ENCODE peak calls at places on chromosomes 1 and 21, in five cellular contexts. T, C, Q, A and M are unnamed samples.

GRCh38 chr1:173122958-173123852 is 72.5 kb upstream of the TNFSF18 start:
- DNase-seq in A (peak; percentile 79), Q (peak; percentile 75), C (peak; percentile 30), T (peak; percentile 78), M (peak; percentile 16)

GRCh38 chr1:15038232-15039016 is 115.1 kb upstream of the TMEM51 start:
- DNase-seq in Q (no peak), A (no peak), C (no peak), T (no peak), M (no peak)

GRCh38 chr1:192962901-192963300 is 96.3 kb downstream of the UCHL5 start:
- DNase-seq in Q (no peak), A (no peak), C (no peak), T (no peak), M (no peak)

GRCh38 chr1:184191181-184191601 is 139.7 kb downstream of the TSEN15 start:
- DNase-seq in A (peak; percentile 11), Q (no peak), C (no peak), T (peak; percentile 78), M (no peak)

GRCh38 chr1:28160677-28161328 is 15.7 kb downstream of the PTAFR start:
- DNase-seq in Q (no peak), A (no peak), T (no peak), C (no peak), M (no peak)

GRCh38 chr1:206895320-206895719 is 1.9 kb upstream of the IL24 start:
- DNase-seq in T (no peak), C (no peak), Q (no peak), A (peak; percentile 21), M (no peak)

GRCh38 chr21:36104306-36105300 is 30.3 kb upstream of the CBR3 start:
- DNase-seq in C (peak; percentile 33), T (peak; percentile 55), Q (peak; percentile 51), A (no peak), M (no peak)

GRCh38 chr1:153542956-153543737 is 2.4 kb upstream of the S100A5 start:
- DNase-seq in Q (no peak), T (no peak), A (no peak), C (no peak), M (no peak)

GRCh38 chr1:55375617-55376258 is 160.6 kb upstream of the USP24 start:
- DNase-seq in A (peak; percentile 13), Q (no peak), C (no peak), T (peak; percentile 34), M (peak; percentile 32)

GRCh38 chr1:225343618-225344017 is 84.2 kb downstream of the LBR start:
- DNase-seq in T (no peak), C (no peak), A (no peak), Q (no peak), M (no peak)

GRCh38 chr1:33660244-33660643 is 187.8 kb downstream of the ZSCAN20 start:
- DNase-seq in T (no peak), Q (no peak), A (peak; percentile 79), C (no peak), M (no peak)

GRCh38 chr1:53093451-53093754 is 31.4 kb downstream of the PODN start:
- DNase-seq in Q (no peak), T (no peak), C (no peak), A (no peak), M (no peak)

GRCh38 chr1:203128691-203129500 is 1.4 kb downstream of the ADORA1 start:
- DNase-seq in T (no peak), Q (no peak), C (no peak), A (no peak), M (no peak)

GRCh38 chr21:41903559-41904351 is 24.6 kb upstream of the PRDM15 start:
- DNase-seq in A (no peak), Q (no peak), T (no peak), C (no peak), M (no peak)

GRCh38 chr1:20486457-20487235 is 636 bp upstream of the CAMK2N1 start:
- DNase-seq in C (no peak), Q (peak; percentile 78), A (peak; percentile 28), T (peak; percentile 86), M (no peak)

GRCh38 chr1:173128737-173129136 is 78.0 kb upstream of the TNFSF18 start:
- DNase-seq in T (no peak), C (no peak), Q (no peak), A (no peak), M (no peak)

GRCh38 chr1:184298321-184299052 is 88.3 kb upstream of the C1orf21 start:
- DNase-seq in Q (no peak), T (no peak), A (no peak), C (no peak), M (no peak)

GRCh38 chr1:30908446-30908885 is at the start of gene SDC3:
- DNase-seq in C (no peak), A (no peak), T (no peak), Q (no peak), M (no peak)

GRCh38 chr1:29384496-29385015 is 148.2 kb downstream of the PTPRU start:
- DNase-seq in Q (no peak), A (no peak), T (no peak), C (no peak), M (no peak)

GRCh38 chr1:153417136-153417888 is 992 bp downstream of the S100A7A start:
- DNase-seq in A (no peak), C (no peak), Q (no peak), T (no peak), M (no peak)

GRCh38 chr1:172399369-172400072 is 21.0 kb upstream of the C1orf105 start:
- DNase-seq in T (peak; percentile 73), C (peak; percentile 26), Q (no peak), A (peak; percentile 54), M (peak; percentile 35)

GRCh38 chr1:32221980-32222751 is at the start of the genes EIF3I and TMEM234:
- DNase-seq in Q (peak; percentile 92), T (peak; percentile 92), C (peak; percentile 85), A (peak; percentile 93), M (peak; percentile 88)

GRCh38 chr1:85584264-85584781 is 3.8 kb downstream of the CCN1 start:
- DNase-seq in Q (no peak), C (no peak), A (no peak), T (no peak), M (no peak)
- TF ChIP-seq POLR2A in Q (no peak), C (no peak), A (no peak), T (peak; percentile 17), M (no peak)

GRCh38 chr1:22053018-22053860 is 730 bp downstream of the CDC42 start:
- DNase-seq in C (peak; percentile 21), T (peak; percentile 49), A (peak; percentile 41), Q (peak; percentile 74), M (peak; percentile 30)
- TF ChIP-seq POLR2A in C (no peak), T (no peak), A (peak; percentile 41), Q (no peak), M (no peak)

GRCh38 chr1:182301467-182302198 is 90.0 kb downstream of the GLUL start:
- DNase-seq in T (no peak), A (peak; percentile 45), Q (no peak), C (no peak), M (no peak)

GRCh38 chr1:182301026-182301436 is 90.6 kb downstream of the GLUL start:
- DNase-seq in C (no peak), A (no peak), T (no peak), Q (no peak), M (no peak)

GRCh38 chr1:182303778-182304177 is 87.8 kb downstream of the GLUL start:
- DNase-seq in T (no peak), C (no peak), Q (no peak), A (no peak), M (no peak)

GRCh38 chr1:182297312-182297711 is 94.3 kb downstream of the GLUL start:
- DNase-seq in Q (no peak), C (no peak), T (no peak), A (no peak), M (no peak)

DNA sequence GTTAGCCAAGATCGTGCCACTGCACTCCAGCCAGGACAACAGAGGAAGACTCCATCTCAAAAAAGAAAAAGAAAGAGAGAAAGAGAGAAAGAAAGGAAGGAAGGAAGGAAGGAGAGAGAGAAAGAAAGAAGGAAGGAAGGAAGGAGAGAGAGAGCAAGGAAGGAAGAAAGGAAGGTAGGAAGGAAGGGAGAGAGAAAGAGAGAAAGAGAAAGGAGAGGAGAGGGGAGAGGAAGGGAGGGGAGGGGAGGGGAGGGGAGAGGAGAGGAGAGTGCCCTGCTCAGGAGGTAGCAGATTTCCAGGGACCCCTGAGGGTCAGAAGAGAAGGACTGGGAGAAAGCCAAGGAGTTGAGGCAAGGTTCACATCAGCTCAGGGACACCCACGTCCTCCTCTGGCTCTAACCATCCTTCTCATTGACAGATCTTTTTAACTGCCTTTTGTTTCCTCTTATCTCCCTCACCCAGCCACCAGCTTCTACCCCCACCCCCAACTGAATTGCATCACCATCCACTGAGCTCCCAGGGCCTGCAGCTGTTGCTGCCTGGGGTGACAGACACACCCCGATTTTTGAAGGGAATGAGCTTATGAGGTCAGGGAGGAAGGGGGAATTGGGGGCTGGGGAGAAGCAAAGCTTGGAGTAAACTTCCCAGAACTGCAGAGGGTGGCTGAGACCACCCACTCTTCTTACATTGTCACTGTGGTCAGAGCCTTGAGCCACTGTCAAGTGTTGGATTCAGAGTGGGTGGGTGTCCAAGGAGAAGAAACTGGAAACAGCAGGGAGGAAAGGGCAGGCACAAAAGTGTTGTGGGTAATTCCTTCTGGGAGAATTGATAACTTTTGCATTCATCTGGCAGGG is 91.6 kb downstream of the GLUL start:
- DNase-seq in T (peak; percentile 25), Q (peak; percentile 64), C (peak; percentile 37), A (no peak), M (no peak)
- TF ChIP-seq POLR2A in T (no peak), Q (no peak), C (no peak), A (no peak), M (no peak)

DNA sequence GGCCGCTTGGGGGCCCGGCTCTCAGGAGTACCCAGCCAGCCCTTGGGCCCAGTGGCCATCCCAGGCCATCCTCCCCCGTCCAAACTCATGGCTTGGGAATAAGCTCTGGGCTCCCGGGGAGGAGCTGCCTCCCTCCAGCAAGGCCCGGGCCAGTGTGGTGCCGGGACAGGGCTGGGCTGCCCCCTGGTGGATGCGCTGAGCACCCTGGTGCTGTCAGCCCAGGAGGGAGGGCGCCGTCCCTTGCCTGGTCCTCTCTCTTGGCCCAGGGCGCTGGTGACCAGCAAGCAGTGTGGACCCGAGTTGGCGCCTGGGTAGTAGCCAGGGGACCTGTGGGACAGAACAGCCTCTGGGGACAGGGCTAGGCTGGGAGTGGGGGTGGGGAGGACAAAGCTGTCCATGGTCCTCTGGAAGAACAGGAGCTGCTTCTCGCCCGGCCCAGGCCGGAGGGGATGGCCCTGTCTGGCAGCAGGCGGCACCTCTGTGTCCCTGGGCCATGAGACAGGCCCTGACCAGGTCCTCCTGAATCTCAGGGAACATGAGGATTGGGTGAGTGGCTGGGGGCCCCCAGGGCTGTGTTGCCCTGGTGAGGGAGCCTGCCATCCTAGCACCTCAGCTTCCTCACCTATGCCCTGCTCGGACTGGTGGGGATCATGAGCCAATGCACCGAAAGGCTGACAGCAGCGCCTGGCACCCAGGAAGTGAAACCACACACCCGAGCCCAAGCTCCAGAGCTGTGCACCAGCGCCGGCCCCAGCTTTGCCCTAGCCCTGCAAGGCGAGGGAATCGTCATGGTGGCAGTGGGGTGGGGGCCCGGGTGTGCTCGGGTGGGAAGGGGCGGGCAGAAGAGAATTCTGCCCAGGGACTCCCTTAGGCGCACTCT is 9.4 kb downstream of the MORN1 start:
- DNase-seq in A (peak; percentile 69), T (peak; percentile 88), Q (peak; percentile 89), C (peak; percentile 67), M (peak; percentile 87)
- TF ChIP-seq POLR2A in A (no peak), T (no peak), Q (no peak), C (no peak), M (no peak)